ENCODE peak calls at places on chromosomes 3 and 15, in seven cellular contexts. One of them, this sample, is unnamed.

GRCh38 chr15:74193305-74193718 is 9.3 kb downstream of the STRA6 start:
- DNase-seq in A549: peak; percentile 67
- DNase-seq in OCI-LY7: no peak
- DNase-seq in heart right ventricle: no peak
- DNase-seq in IMR-90: peak; percentile 91
- DNase-seq in ovary: no peak
- DNase-seq in body of pancreas: no peak
- DNase-seq in this sample: peak; percentile 84

GRCh38 chr3:121330586-121330985 is 215.2 kb downstream of the POLQ start:
- DNase-seq in A549: no peak
- DNase-seq in OCI-LY7: no peak
- DNase-seq in heart right ventricle: no peak
- DNase-seq in IMR-90: no peak
- DNase-seq in ovary: no peak
- DNase-seq in body of pancreas: no peak
- DNase-seq in this sample: no peak

GRCh38 chr15:90266061-90266431 is 574 bp downstream of the NGRN start:
- DNase-seq in A549: peak; percentile 68
- DNase-seq in OCI-LY7: no peak
- DNase-seq in heart right ventricle: peak; percentile 42
- DNase-seq in IMR-90: peak; percentile 4
- DNase-seq in ovary: no peak
- DNase-seq in body of pancreas: peak; percentile 10
- DNase-seq in this sample: peak; percentile 59

GRCh38 chr3:5194801-5195509 is 7.4 kb downstream of the EDEM1 start:
- DNase-seq in A549: peak; percentile 71
- DNase-seq in OCI-LY7: peak; percentile 70
- DNase-seq in heart right ventricle: no peak
- DNase-seq in IMR-90: peak; percentile 91
- DNase-seq in ovary: no peak
- DNase-seq in body of pancreas: peak; percentile 28
- DNase-seq in this sample: no peak

GRCh38 chr3:111302073-111302472 is 230.5 kb downstream of the NECTIN3 start:
- DNase-seq in A549: no peak
- DNase-seq in OCI-LY7: no peak
- DNase-seq in heart right ventricle: no peak
- DNase-seq in IMR-90: no peak
- DNase-seq in ovary: no peak
- DNase-seq in body of pancreas: no peak
- DNase-seq in this sample: no peak

GRCh38 chr15:73965730-73966103 is 26.4 kb downstream of the STOML1 start:
- DNase-seq in A549: no peak
- DNase-seq in OCI-LY7: peak; percentile 56
- DNase-seq in heart right ventricle: no peak
- DNase-seq in IMR-90: peak; percentile 70
- DNase-seq in ovary: no peak
- DNase-seq in body of pancreas: no peak
- DNase-seq in this sample: no peak

GRCh38 chr3:98359993-98360675 is 6.5 kb downstream of the OR5K4 start:
- DNase-seq in A549: peak; percentile 20
- DNase-seq in OCI-LY7: peak; percentile 23
- DNase-seq in heart right ventricle: no peak
- DNase-seq in IMR-90: no peak
- DNase-seq in ovary: no peak
- DNase-seq in body of pancreas: no peak
- DNase-seq in this sample: no peak

GRCh38 chr3:29694331-29694730 is 413.5 kb downstream of the RBMS3 start:
- DNase-seq in A549: no peak
- DNase-seq in OCI-LY7: no peak
- DNase-seq in heart right ventricle: no peak
- DNase-seq in IMR-90: no peak
- DNase-seq in ovary: no peak
- DNase-seq in body of pancreas: no peak
- DNase-seq in this sample: no peak

GRCh38 chr3:127714151-127714571 is 41.4 kb downstream of the ABTB1 start:
- DNase-seq in A549: no peak
- DNase-seq in OCI-LY7: no peak
- DNase-seq in heart right ventricle: peak; percentile 71
- DNase-seq in IMR-90: no peak
- DNase-seq in ovary: no peak
- DNase-seq in body of pancreas: no peak
- DNase-seq in this sample: no peak

GRCh38 chr3:58607816-58608215 is 30.6 kb upstream of the FAM107A start:
- DNase-seq in A549: no peak
- DNase-seq in OCI-LY7: no peak
- DNase-seq in heart right ventricle: no peak
- DNase-seq in IMR-90: no peak
- DNase-seq in ovary: no peak
- DNase-seq in body of pancreas: no peak
- DNase-seq in this sample: no peak

GRCh38 chr3:133440652-133441051 is 40.8 kb downstream of the BFSP2 start:
- DNase-seq in A549: no peak
- DNase-seq in OCI-LY7: no peak
- DNase-seq in heart right ventricle: no peak
- DNase-seq in IMR-90: peak; percentile 76
- DNase-seq in ovary: no peak
- DNase-seq in body of pancreas: no peak
- DNase-seq in this sample: no peak

GRCh38 chr3:69005071-69005816 is 8.2 kb downstream of the EOGT start:
- DNase-seq in A549: no peak
- DNase-seq in OCI-LY7: no peak
- DNase-seq in heart right ventricle: no peak
- DNase-seq in IMR-90: peak; percentile 22
- DNase-seq in ovary: no peak
- DNase-seq in body of pancreas: no peak
- DNase-seq in this sample: no peak
- H3K4me3 ChIP-seq in A549: no peak overlapping the region
- H3K4me3 ChIP-seq in OCI-LY7: no peak overlapping the region
- H3K4me3 ChIP-seq in heart right ventricle: no peak overlapping the region
- H3K4me3 ChIP-seq in IMR-90: no peak overlapping the region
- H3K4me3 ChIP-seq in ovary: no peak overlapping the region
- H3K4me3 ChIP-seq in body of pancreas: no peak overlapping the region
- H3K4me3 ChIP-seq in this sample: no peak overlapping the region

DNA sequence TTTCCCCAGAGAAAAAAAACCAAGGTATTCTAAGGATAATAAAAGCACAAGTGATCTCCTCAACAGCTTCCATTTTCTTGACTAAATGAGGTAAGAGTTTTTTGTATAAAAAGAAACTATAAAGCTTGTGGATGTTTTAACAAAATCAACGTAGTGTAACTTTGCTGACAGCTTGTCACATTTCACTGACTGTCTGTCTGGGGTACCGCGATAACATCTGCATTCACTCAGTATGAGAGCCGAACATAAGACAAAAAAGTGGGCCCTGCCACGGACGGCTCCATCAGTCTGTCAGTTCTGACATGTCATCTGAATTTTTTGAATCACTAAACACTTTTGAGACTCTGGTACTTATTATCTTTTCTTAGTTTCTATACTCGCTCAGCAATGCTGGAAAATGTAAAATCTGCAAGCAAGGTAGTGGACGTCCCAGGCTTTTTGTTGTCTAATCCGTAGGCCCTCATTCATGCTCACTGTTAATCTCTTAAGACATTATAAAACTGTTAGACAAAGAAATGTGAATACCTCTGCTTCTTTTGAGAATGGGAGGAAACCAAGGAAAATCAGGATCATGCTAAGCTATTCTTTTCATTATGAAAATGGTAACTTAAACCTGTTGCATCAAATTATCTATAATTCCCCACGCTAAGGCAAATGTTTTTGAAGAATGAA is 307.1 kb downstream of the MECOM start:
- DNase-seq in A549: no peak
- DNase-seq in OCI-LY7: no peak
- DNase-seq in heart right ventricle: no peak
- DNase-seq in IMR-90: no peak
- DNase-seq in ovary: no peak
- DNase-seq in body of pancreas: no peak
- DNase-seq in this sample: peak; percentile 10
- H3K4me1 ChIP-seq in A549: no peaks in the 10 kb centered on the region
- H3K4me1 ChIP-seq in OCI-LY7: no peaks in the 10 kb centered on the region
- H3K4me1 ChIP-seq in heart right ventricle: no peaks in the 10 kb centered on the region
- H3K4me1 ChIP-seq in IMR-90: no peaks in the 10 kb centered on the region
- H3K4me1 ChIP-seq in ovary: no peaks in the 10 kb centered on the region
- H3K4me1 ChIP-seq in body of pancreas: no peaks in the 10 kb centered on the region
- H3K4me1 ChIP-seq in this sample: peaks cover 12% of the 10 kb centered on the region

GRCh38 chr3:50248387-50248786 is 12.4 kb downstream of the GNAI2 start:
- DNase-seq in A549: no peak
- DNase-seq in OCI-LY7: no peak
- DNase-seq in heart right ventricle: peak; percentile 64
- DNase-seq in IMR-90: no peak
- DNase-seq in ovary: no peak
- DNase-seq in body of pancreas: no peak
- DNase-seq in this sample: no peak

GRCh38 chr3:50245251-50245745 is 9.3 kb downstream of the GNAI2 start:
- DNase-seq in A549: no peak
- DNase-seq in OCI-LY7: no peak
- DNase-seq in heart right ventricle: no peak
- DNase-seq in IMR-90: no peak
- DNase-seq in ovary: no peak
- DNase-seq in body of pancreas: no peak
- DNase-seq in this sample: no peak

GRCh38 chr3:50249459-50249858 is 13.5 kb downstream of the GNAI2 start:
- DNase-seq in A549: no peak
- DNase-seq in OCI-LY7: no peak
- DNase-seq in heart right ventricle: no peak
- DNase-seq in IMR-90: no peak
- DNase-seq in ovary: no peak
- DNase-seq in body of pancreas: no peak
- DNase-seq in this sample: no peak

GRCh38 chr3:50245831-50246516 is 10.0 kb downstream of the GNAI2 start:
- DNase-seq in A549: peak; percentile 78
- DNase-seq in OCI-LY7: peak; percentile 89
- DNase-seq in heart right ventricle: peak; percentile 93
- DNase-seq in IMR-90: peak; percentile 78
- DNase-seq in ovary: peak; percentile 89
- DNase-seq in body of pancreas: peak; percentile 91
- DNase-seq in this sample: peak; percentile 89

DNA sequence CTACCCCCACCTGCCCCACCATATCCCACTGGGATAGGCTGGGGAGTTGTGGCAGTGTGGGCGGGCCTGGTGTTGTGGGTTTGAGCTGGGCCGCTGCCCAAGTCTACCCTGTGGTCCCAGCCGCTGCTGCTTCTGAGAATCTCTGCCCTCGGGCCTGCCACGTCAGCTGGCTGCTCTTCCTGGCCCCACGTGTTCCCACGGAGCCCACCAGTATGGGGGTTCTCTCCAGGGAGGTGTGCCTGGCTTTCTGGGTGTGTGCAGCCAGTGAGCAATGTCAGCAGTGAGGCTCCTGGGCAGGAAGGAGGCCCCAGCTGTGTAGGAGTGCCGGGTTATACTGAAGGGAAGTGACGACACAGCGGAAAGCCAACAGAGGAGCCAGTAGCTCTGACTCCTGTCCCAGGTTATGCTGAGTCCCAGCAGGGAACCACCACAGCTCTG is 10.5 kb downstream of the GNAI2 start:
- DNase-seq in A549: peak; percentile 78
- DNase-seq in OCI-LY7: peak; percentile 85
- DNase-seq in heart right ventricle: peak; percentile 76
- DNase-seq in IMR-90: peak; percentile 92
- DNase-seq in ovary: no peak
- DNase-seq in body of pancreas: peak; percentile 52
- DNase-seq in this sample: no peak
- TF ChIP-seq CTCF in A549: peak; percentile 23
- TF ChIP-seq CTCF in OCI-LY7: peak; percentile 49
- TF ChIP-seq CTCF in heart right ventricle: no peak
- TF ChIP-seq CTCF in IMR-90: no peak
- TF ChIP-seq CTCF in ovary: no peak
- TF ChIP-seq CTCF in body of pancreas: peak; percentile 3
- TF ChIP-seq CTCF in this sample: no peak

DNA sequence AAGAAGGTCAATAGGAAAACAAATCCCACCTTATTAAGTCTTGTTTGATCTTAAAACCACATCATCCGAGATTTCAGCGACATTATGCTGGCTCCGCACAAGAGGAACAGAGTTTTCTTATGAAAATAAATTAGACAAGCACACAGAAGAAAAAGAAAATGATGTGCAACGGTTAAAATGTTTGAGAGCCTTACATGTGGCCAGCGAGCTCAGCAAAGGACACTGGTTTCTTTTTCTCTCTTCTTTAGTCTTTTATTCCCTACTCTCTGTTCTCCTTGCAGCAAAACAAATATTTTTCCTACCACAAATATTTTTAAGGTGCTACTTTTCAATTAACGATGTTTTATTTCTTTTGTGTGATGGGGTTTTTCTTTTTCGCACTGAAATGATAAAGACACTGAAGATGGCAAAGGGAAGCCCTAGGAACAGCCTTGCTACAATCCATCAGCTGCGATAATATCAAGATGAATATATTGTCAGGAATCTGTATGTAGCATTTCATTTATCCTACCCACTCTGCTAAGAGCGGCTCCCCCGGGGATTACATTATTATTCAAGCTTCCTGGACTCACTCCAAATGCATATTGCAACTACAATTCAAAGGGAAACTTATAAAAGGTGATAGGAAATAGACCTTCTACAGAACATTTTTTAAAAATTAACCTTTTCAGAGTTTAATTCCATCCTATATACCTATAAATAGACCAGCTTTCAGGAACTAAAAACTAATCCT is 72.9 kb downstream of the ANXA2 start:
- DNase-seq in A549: no peak
- DNase-seq in OCI-LY7: no peak
- DNase-seq in heart right ventricle: no peak
- DNase-seq in IMR-90: no peak
- DNase-seq in ovary: no peak
- DNase-seq in body of pancreas: no peak
- DNase-seq in this sample: peak; percentile 21
- H3K4me3 ChIP-seq in A549: no peak overlapping the region
- H3K4me3 ChIP-seq in OCI-LY7: no peak overlapping the region
- H3K4me3 ChIP-seq in heart right ventricle: no peak overlapping the region
- H3K4me3 ChIP-seq in IMR-90: no peak overlapping the region
- H3K4me3 ChIP-seq in ovary: no peak overlapping the region
- H3K4me3 ChIP-seq in body of pancreas: no peak overlapping the region
- H3K4me3 ChIP-seq in this sample: no peak overlapping the region

GRCh38 chr15:44719293-44719999 is 8.1 kb downstream of the B2M start:
- DNase-seq in A549: no peak
- DNase-seq in OCI-LY7: peak; percentile 65
- DNase-seq in heart right ventricle: no peak
- DNase-seq in IMR-90: peak; percentile 69
- DNase-seq in ovary: no peak
- DNase-seq in body of pancreas: no peak
- DNase-seq in this sample: no peak
- H3K4me1 ChIP-seq in A549: no peaks in the 10 kb centered on the region
- H3K4me1 ChIP-seq in OCI-LY7: peaks cover 86% of the 10 kb centered on the region
- H3K4me1 ChIP-seq in heart right ventricle: peaks cover 27% of the 10 kb centered on the region
- H3K4me1 ChIP-seq in IMR-90: no peaks in the 10 kb centered on the region
- H3K4me1 ChIP-seq in ovary: peaks cover 1% of the 10 kb centered on the region
- H3K4me1 ChIP-seq in body of pancreas: no peaks in the 10 kb centered on the region
- H3K4me1 ChIP-seq in this sample: no peaks in the 10 kb centered on the region

DNA sequence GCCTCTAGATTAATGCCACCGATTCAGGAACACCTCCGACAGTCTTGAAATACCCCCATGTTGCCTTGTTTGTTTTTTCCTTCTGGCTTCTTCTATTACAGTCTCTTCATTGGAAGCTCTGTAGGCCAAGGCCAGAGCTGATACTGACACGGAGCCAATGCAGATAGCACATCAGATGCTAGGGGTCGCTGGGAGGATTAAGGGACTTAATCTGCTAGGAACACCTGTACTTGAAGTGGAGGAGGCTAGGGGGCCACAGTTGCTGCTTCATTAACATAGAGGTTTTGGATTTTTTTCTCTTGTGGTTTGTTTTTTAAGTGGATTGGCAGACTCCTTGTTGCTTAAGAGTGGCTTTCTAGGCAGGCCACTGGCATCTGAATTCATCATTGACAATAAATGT is 49.6 kb downstream of the PARP14 start:
- DNase-seq in A549: no peak
- DNase-seq in OCI-LY7: peak; percentile 6
- DNase-seq in heart right ventricle: no peak
- DNase-seq in IMR-90: no peak
- DNase-seq in ovary: no peak
- DNase-seq in body of pancreas: no peak
- DNase-seq in this sample: no peak
- TF ChIP-seq CTCF in A549: no peak
- TF ChIP-seq CTCF in OCI-LY7: no peak
- TF ChIP-seq CTCF in heart right ventricle: no peak
- TF ChIP-seq CTCF in IMR-90: no peak
- TF ChIP-seq CTCF in ovary: no peak
- TF ChIP-seq CTCF in body of pancreas: no peak
- TF ChIP-seq CTCF in this sample: no peak

This sample was measured in BE2C.